ENCODE peak calls at places on chromosomes 16 and 17, in six cellular contexts. E is WTC11, N is GM12878, R is HepG2, X is K562, O is H1. S is an unnamed sample.
A peak's percentile ranks its signal among the peaks of the same experiment; 100 is the strongest.

GRCh38 chr16:10654592-10655414 is 39.9 kb downstream of the TEKT5 start:
- DNase-seq in E (no peak), N (no peak), R (no peak), X (no peak), O (no peak), S (no peak)

GRCh38 chr16:751152-752007 is 9.2 kb upstream of the MSLN start:
- DNase-seq in E (no peak), N (no peak), R (no peak), X (no peak), O (no peak), S (no peak)

GRCh38 chr17:3960764-3961163 is 3.5 kb downstream of the ATP2A3 start:
- DNase-seq in E (no peak), N (no peak), R (no peak), X (no peak), O (no peak), S (no peak)

GRCh38 chr17:5582177-5582885 is 2.0 kb downstream of the NLRP1 start:
- DNase-seq in E (no peak), N (no peak), R (no peak), X (peak; percentile 4), O (no peak), S (no peak)

GRCh38 chr17:67390646-67391480 is 13.8 kb downstream of the PITPNC1 start:
- DNase-seq in E (no peak), N (peak; percentile 87), R (peak; percentile 86), X (no peak), O (no peak), S (peak; percentile 89)

GRCh38 chr16:80938035-80938927 is 68.4 kb downstream of the CMC2 start:
- DNase-seq in E (no peak), N (no peak), R (no peak), X (no peak), O (no peak), S (peak; percentile 51)

GRCh38 chr17:63419949-63420867 is 25.9 kb downstream of the CYB561 start:
- DNase-seq in E (no peak), N (no peak), R (no peak), X (peak; percentile 80), O (no peak), S (no peak)

GRCh38 chr17:64291268-64291851 is 28.3 kb upstream of the TEX2 start:
- DNase-seq in E (no peak), N (no peak), R (peak; percentile 63), X (peak; percentile 50), O (no peak), S (no peak)

GRCh38 chr16:51474414-51475091 is 323.5 kb upstream of the SALL1 start:
- DNase-seq in E (no peak), N (no peak), R (no peak), X (no peak), O (no peak), S (no peak)

GRCh38 chr17:34892864-34893263 is 68.4 kb downstream of the CCT6B start:
- DNase-seq in E (peak; percentile 71), N (no peak), R (no peak), X (peak; percentile 60), O (peak; percentile 21), S (peak; percentile 3)

GRCh38 chr16:30372725-30373124 is 1.9 kb upstream of the MYL11 start:
- DNase-seq in E (no peak), N (no peak), R (no peak), X (no peak), O (no peak), S (no peak)

GRCh38 chr16:88817785-88818609 is 6.3 kb upstream of the APRT start:
- DNase-seq in E (no peak), N (no peak), R (no peak), X (no peak), O (no peak), S (no peak)

GRCh38 chr17:72004011-72004427 is 116.8 kb upstream of the SOX9 start:
- DNase-seq in E (no peak), N (no peak), R (no peak), X (no peak), O (no peak), S (no peak)

GRCh38 chr16:5580320-5580719 is 482.7 kb upstream of the EEF2KMT start:
- DNase-seq in E (no peak), N (no peak), R (no peak), X (no peak), O (no peak), S (no peak)

GRCh38 chr16:27341549-27341948 is 27.8 kb downstream of the IL4R start:
- DNase-seq in E (no peak), N (no peak), R (no peak), X (no peak), O (no peak), S (no peak)

GRCh38 chr17:57948555-57949420 is 6.4 kb downstream of the CUEDC1 start:
- DNase-seq in E (no peak), N (no peak), R (no peak), X (no peak), O (no peak), S (peak; percentile 100)

GRCh38 chr16:83392743-83393142 is 415.0 kb upstream of the HSBP1 start:
- DNase-seq in E (no peak), N (no peak), R (no peak), X (no peak), O (no peak), S (no peak)

GRCh38 chr17:46876353-46876887 is 25.0 kb downstream of the WNT9B start:
- DNase-seq in E (peak; percentile 62), N (no peak), R (peak; percentile 53), X (peak; percentile 63), O (no peak), S (peak; percentile 61)

GRCh38 chr17:7440113-7440822 is 956 bp downstream of the FGF11 start:
- DNase-seq in E (peak; percentile 71), N (no peak), R (no peak), X (peak; percentile 28), O (no peak), S (no peak)
- TF ChIP-seq SP1 in E (peak; percentile 53), N (no peak), R (no peak), X (no peak), O (no peak), S (no peak)

GRCh38 chr17:68540981-68541380 is 28.8 kb downstream of the PRKAR1A start:
- DNase-seq in E (no peak), N (no peak), R (no peak), X (no peak), O (no peak), S (no peak)

GRCh38 chr17:68541816-68542215 is 29.6 kb downstream of the PRKAR1A start:
- DNase-seq in E (no peak), N (no peak), R (no peak), X (no peak), O (no peak), S (no peak)

GRCh38 chr17:68542698-68543463 is 30.7 kb downstream of the PRKAR1A start:
- DNase-seq in E (no peak), N (no peak), R (no peak), X (no peak), O (no peak), S (no peak)

GRCh38 chr17:68535903-68536302 is 23.7 kb downstream of the PRKAR1A start:
- DNase-seq in E (no peak), N (no peak), R (no peak), X (no peak), O (no peak), S (no peak)

DNA sequence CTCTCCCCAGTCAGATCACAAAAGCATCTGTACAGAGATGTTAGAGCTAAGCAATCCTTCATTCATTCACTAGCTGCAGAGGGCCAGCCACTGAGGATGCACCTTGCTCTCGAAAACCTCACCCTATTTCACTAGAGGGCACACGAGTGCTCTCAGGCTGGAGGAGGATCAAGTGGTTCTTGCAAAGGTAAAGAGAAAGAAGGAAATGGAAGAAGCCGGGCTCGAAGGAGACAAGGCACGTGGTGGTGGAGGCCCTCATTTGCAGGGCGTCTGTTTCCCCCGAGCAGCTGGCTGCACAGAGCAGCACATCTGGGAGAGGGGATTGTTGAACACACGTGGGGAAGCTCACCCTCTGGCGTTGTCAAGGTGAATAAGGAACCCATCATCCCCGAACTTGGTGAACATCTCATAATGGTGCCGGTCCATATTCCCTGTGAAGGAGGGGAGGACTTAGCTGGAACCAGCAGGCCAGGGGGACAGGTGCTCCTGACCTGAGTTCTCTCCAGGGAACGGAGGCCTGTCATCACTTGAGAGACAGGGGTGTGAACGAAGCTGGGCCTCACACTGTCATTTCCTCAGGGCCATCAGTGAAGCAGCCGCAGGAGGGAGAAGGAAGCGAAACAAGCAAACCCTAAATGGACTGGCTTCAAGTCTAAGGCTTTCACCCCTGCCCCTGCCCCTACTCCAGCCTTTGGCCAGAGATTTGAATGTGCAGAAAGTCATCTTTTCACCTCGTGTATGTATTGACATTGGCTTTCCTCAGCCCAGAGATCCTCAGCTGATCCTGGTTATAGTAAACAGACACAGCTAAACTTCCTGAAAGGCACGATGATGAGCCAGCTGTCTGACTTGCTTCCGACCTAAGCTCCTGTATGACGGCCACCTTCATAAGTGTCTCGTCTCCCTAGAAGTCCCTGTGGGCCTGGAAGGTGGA is 27.6 kb downstream of the PRKAR1A start:
- DNase-seq in E (no peak), N (no peak), R (peak; percentile 24), X (no peak), O (no peak), S (no peak)
- TF ChIP-seq MAX in E (no peak), N (no peak), R (no peak), X (no peak), O (no peak), S (no peak)

DNA sequence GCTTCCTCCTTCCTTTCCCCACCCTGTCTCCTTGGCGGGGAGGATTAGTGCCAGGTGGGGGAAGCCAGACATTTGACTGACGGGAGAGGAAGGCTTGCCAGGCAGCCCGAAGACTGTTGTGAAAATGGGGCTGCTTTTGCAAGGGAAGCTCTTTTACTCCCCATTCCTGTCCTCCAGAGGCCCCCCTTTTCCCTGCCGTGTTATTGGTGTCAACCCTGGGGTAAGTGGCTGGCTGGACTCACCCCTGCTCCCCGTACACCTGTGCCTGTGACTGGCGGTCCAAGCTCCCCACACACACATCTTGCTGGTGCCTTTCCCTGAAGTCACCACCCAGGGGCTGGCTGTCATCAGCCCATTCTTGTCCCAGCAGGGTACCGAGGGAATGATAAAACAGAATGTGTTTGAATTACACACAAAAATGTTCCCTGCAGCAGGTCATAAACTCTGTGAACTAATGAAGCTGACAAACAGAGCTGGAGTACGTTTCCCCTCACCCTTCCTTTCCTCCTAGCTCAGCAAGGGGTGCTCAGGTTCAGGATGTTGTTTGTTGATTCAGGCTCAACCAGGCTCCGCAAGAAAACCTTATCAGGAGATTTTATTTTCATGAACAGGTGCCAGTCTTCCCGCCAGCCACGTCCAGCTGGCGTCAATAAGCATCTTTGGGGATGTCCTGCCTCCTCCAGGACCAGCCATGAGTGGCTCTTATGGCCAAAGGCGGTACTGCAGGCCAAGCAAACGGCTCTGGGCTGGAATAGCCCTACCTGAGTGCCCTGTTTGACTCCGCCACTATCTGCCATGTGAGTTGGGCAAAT is 4.3 kb upstream of the ARMC7 start:
- DNase-seq in E (peak; percentile 80), N (no peak), R (peak; percentile 55), X (peak; percentile 66), O (no peak), S (no peak)
- TF ChIP-seq SP1 in E (no peak), N (no peak), R (no peak), X (no peak), O (no peak), S (no peak)

DNA sequence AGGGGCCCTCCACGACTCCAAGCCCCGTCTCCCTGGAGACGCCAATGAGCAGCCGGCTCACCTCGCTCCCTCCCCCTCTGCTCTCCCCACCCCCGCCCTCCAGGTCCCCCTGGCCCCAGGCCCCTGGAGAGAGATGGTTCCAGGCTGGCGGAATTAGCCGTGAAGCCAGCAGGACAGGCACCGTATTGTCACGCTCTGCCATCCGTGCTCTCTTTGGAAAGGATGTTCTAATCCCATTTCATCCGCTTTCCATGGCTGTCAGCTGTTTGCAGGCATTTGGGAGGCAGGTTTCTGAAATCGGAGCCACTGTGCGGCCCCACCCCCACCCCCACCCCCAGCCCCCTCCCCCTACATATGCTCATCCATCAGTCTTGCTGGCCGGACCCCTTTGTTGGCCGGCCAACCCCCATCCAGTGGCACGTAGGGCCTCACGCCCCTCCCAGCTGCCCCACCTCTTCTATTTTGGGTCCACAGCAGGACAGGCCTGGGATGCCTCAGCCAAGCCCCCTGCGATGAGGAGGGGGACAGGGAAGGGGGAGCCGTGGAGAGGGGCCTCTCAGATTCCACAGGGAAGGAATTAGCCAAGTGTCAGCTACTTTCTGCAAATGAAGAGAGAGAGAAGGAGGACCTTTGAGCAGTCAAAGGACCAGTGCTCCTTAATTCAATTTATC is 30.8 kb downstream of the SDK2 start:
- DNase-seq in E (peak; percentile 72), N (no peak), R (no peak), X (no peak), O (peak; percentile 62), S (no peak)
- TF ChIP-seq MAX in E (no peak), N (no peak), R (no peak), X (no peak), O (peak; percentile 48), S (no peak)

S was measured in HCT116.